ENCODE peak calls at places on chromosomes 7 and 10, in six cellular contexts. L is PC-3, P is lower leg skin, J is BJ, U is A549, T is fibroblast of lung. N is an unnamed sample.

GRCh38 chr10:79246606-79247275 is 100.5 kb upstream of the PPIF start:
- DNase-seq in J (no peak), L (no peak), U (no peak), P (peak; percentile 84), T (peak; percentile 47), N (no peak)

GRCh38 chr7:127809285-127809702 is 157.3 kb downstream of the SND1 start:
- DNase-seq in P (no peak), J (peak; percentile 30), L (peak; percentile 37), U (no peak), T (peak; percentile 78), N (no peak)

GRCh38 chr10:31920538-31920937 is 8.1 kb downstream of the ARHGAP12 start:
- DNase-seq in T (no peak), J (no peak), P (no peak), L (no peak), U (no peak), N (no peak)

GRCh38 chr10:24707445-24707844 is 16.2 kb downstream of the ARHGAP21 start:
- DNase-seq in P (no peak), J (no peak), L (no peak), T (no peak), U (no peak), N (no peak)

GRCh38 chr10:15369642-15370211 is 1.4 kb downstream of the FAM171A1 start:
- DNase-seq in P (no peak), L (no peak), U (no peak), T (peak; percentile 11), J (no peak), N (no peak)

GRCh38 chr7:140506788-140507464 is 27.6 kb upstream of the MKRN1 start:
- DNase-seq in U (no peak), T (peak; percentile 65), P (no peak), J (peak; percentile 13), L (no peak), N (peak; percentile 48)

GRCh38 chr10:93751832-93752231 is 5.9 kb upstream of the LGI1 start:
- DNase-seq in L (peak; percentile 22), P (no peak), T (peak; percentile 23), U (peak; percentile 61), J (no peak), N (no peak)

GRCh38 chr7:70730451-70731110 is 401.4 kb upstream of the GALNT17 start:
- DNase-seq in L (no peak), J (no peak), T (no peak), P (no peak), U (no peak), N (no peak)

GRCh38 chr10:68047554-68048327 is 27.3 kb downstream of the HERC4 start:
- DNase-seq in T (no peak), L (no peak), U (no peak), J (no peak), P (no peak), N (no peak)

GRCh38 chr10:129417164-129417563 is 49.9 kb upstream of the MGMT start:
- DNase-seq in T (peak; percentile 1), L (no peak), J (peak; percentile 1), P (peak; percentile 37), U (no peak), N (no peak)

GRCh38 chr7:98872328-98872924 is 2.6 kb upstream of the TMEM130 start:
- DNase-seq in U (peak; percentile 45), T (no peak), J (no peak), P (no peak), L (peak; percentile 39), N (no peak)

GRCh38 chr7:46162582-46162981 is 241.5 kb upstream of the IGFBP3 start:
- DNase-seq in L (no peak), U (no peak), T (peak; percentile 81), P (no peak), J (no peak), N (no peak)

GRCh38 chr7:12064716-12065115 is 146.4 kb upstream of the TMEM106B start:
- DNase-seq in T (peak; percentile 6), P (no peak), L (no peak), U (no peak), J (no peak), N (no peak)

GRCh38 chr7:12066561-12066960 is 144.5 kb upstream of the TMEM106B start:
- DNase-seq in T (peak; percentile 22), P (no peak), U (no peak), J (no peak), L (peak; percentile 92), N (no peak)

GRCh38 chr7:12066004-12066403 is 145.1 kb upstream of the TMEM106B start:
- DNase-seq in J (no peak), U (no peak), L (peak; percentile 90), T (no peak), P (no peak), N (no peak)

GRCh38 chr7:12069757-12070156 is 141.3 kb upstream of the TMEM106B start:
- DNase-seq in U (no peak), P (no peak), T (no peak), L (peak; percentile 45), J (no peak), N (no peak)

GRCh38 chr7:12067156-12067831 is 143.8 kb upstream of the TMEM106B start:
- DNase-seq in L (peak; percentile 83), J (no peak), T (peak; percentile 54), U (peak; percentile 28), P (no peak), N (peak; percentile 0)
- TF ChIP-seq CTCF in L (peak; percentile 86), J (peak; percentile 70), T (peak; percentile 68), U (peak; percentile 73), P (no peak), N (peak; percentile 57)

GRCh38 chr7:151235091-151235787 is 3.0 kb downstream of the CHPF2 start:
- DNase-seq in J (no peak), T (no peak), L (no peak), P (no peak), U (no peak), N (no peak)

GRCh38 chr7:151233111-151233701 is 923 bp downstream of the CHPF2 start:
- DNase-seq in T (peak; percentile 88), P (no peak), U (peak; percentile 72), J (peak; percentile 18), L (peak; percentile 76), N (no peak)

GRCh38 chr7:151231964-151232271 is 365 bp upstream of the CHPF2 start:
- DNase-seq in T (no peak), L (peak; percentile 17), U (no peak), J (no peak), P (no peak), N (no peak)

GRCh38 chr7:151232272-151233110 is at the start of gene CHPF2:
- DNase-seq in J (peak; percentile 35), L (peak; percentile 81), P (peak; percentile 89), U (peak; percentile 98), T (peak; percentile 88), N (no peak)

GRCh38 chr7:151233804-151234203 is 1.5 kb downstream of the CHPF2 start:
- DNase-seq in L (no peak), T (no peak), J (no peak), U (no peak), P (no peak), N (no peak)
- H3K4me3 ChIP-seq in L (peak overlapping the region; percentile 89), T (peak overlapping the region; percentile 98), J (peak overlapping the region; percentile 97), U (peak overlapping the region; percentile 78), P (no peak overlapping the region), N (peak overlapping the region; percentile 97)

GRCh38 chr7:113292105-113292504 is 173.8 kb upstream of the SMIM30 start:
- DNase-seq in J (no peak), L (no peak), T (no peak), P (no peak), U (no peak), N (no peak)

GRCh38 chr7:113285411-113285810 is 167.1 kb upstream of the SMIM30 start:
- DNase-seq in P (no peak), T (peak; percentile 21), L (no peak), J (no peak), U (no peak), N (no peak)

GRCh38 chr7:113283861-113284260 is 165.5 kb upstream of the SMIM30 start:
- DNase-seq in L (no peak), J (no peak), P (no peak), U (no peak), T (peak; percentile 50), N (no peak)

GRCh38 chr7:113291058-113291457 is 172.7 kb upstream of the SMIM30 start:
- DNase-seq in U (no peak), T (no peak), J (no peak), P (no peak), L (no peak), N (no peak)

GRCh38 chr7:113289140-113289740 is 170.9 kb upstream of the SMIM30 start:
- DNase-seq in J (no peak), T (peak; percentile 53), L (peak; percentile 56), P (no peak), U (no peak), N (peak; percentile 37)
- TF ChIP-seq CTCF in J (peak; percentile 76), T (peak; percentile 77), L (peak; percentile 53), P (no peak), U (no peak), N (peak; percentile 86)

DNA sequence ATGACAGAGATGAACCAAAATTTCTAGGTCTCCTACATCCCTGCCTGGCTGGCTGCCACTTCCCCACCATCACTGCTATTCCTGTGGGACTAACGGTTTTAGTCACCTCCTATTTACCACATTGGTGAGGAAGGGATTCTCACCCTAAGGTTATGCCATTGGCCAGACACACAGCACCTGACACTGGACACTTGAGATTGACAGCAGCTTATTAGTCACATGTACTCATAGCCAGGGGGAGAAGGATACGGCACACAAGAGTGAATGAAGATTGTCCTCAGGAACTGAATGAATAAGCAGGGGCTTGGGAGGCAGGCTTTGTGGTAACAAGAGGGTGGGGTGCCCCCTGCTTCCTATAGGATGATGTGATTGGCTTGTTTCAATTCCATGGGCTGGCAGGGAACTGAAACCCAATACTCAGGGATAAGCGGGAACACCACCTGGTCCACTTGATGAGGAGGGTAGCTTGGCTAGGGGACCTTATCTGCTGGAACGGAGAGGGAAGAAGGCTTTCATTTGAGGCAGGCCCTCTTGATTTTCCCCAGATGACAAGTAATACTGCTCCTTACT is 99.0 kb downstream of the SPAG6 start:
- DNase-seq in L (no peak), P (no peak), U (no peak), T (no peak), J (no peak), N (no peak)
- H3K4me3 ChIP-seq in L (no peak overlapping the region), P (no peak overlapping the region), U (no peak overlapping the region), T (no peak overlapping the region), J (no peak overlapping the region), N (no peak overlapping the region)

GRCh38 chr10:5449823-5450222 is 37.5 kb downstream of the NET1 start:
- DNase-seq in J (no peak), T (peak; percentile 89), P (no peak), U (no peak), L (peak; percentile 45), N (no peak)
- TF ChIP-seq CTCF in J (peak; percentile 34), T (no peak), P (no peak), U (no peak), L (no peak), N (peak; percentile 22)